ENCODE peak calls at places on chromosomes 4 and X, in four cellular contexts. L, J, D and V are unnamed samples.

GRCh38 chr4:111136438-111136837 is 513.6 kb upstream of the PITX2 start:
- DNase-seq in L (no peak), J (peak; percentile 59), D (peak; percentile 13), V (no peak)

GRCh38 chrX:142891046-142891445 is 134.7 kb upstream of the SPANXN4 start:
- DNase-seq in L (no peak), J (no peak), D (peak; percentile 16), V (no peak)

GRCh38 chrX:132918523-132918922 is 39.9 kb downstream of the HS6ST2 start:
- DNase-seq in L (no peak), J (no peak), D (no peak), V (no peak)

GRCh38 chrX:38166478-38167083 is 54.1 kb downstream of the SRPX start:
- DNase-seq in L (no peak), J (peak; percentile 26), D (peak; percentile 65), V (no peak)

GRCh38 chr4:69467797-69468196 is 27.9 kb downstream of the UGT2B4 start:
- DNase-seq in L (no peak), J (no peak), D (no peak), V (no peak)

GRCh38 chr4:86706923-86707597 is 112.9 kb downstream of the PTPN13 start:
- DNase-seq in L (no peak), J (peak; percentile 11), D (peak; percentile 27), V (no peak)

GRCh38 chr4:136562842-136563241 is 969.5 kb downstream of the PCDH18 start:
- DNase-seq in L (no peak), J (peak; percentile 51), D (no peak), V (no peak)

GRCh38 chr4:163941221-163941865 is 446.9 kb downstream of the TMA16 start:
- DNase-seq in L (no peak), J (no peak), D (peak; percentile 77), V (no peak)

GRCh38 chr4:123286903-123287466 is 109.6 kb upstream of the SPRY1 start:
- DNase-seq in L (no peak), J (no peak), D (no peak), V (no peak)

GRCh38 chr4:88623097-88623496 is 30.8 kb downstream of the HERC3 start:
- DNase-seq in L (no peak), J (peak; percentile 86), D (peak; percentile 95), V (no peak)

GRCh38 chrX:68186552-68187262 is 246.6 kb downstream of the OPHN1 start:
- DNase-seq in L (no peak), J (peak; percentile 47), D (peak; percentile 69), V (no peak)

GRCh38 chrX:9456250-9457074 is 8.4 kb upstream of the TBL1X start:
- DNase-seq in L (no peak), J (no peak), D (peak; percentile 11), V (no peak)

GRCh38 chr4:17098946-17099345 is 200.5 kb upstream of the LDB2 start:
- DNase-seq in L (no peak), J (no peak), D (no peak), V (no peak)

GRCh38 chrX:148416931-148417330 is 83.5 kb upstream of the AFF2 start:
- DNase-seq in L (no peak), J (no peak), D (no peak), V (no peak)

GRCh38 chr4:108486046-108486445 is 134.3 kb upstream of the RPL34 start:
- DNase-seq in L (no peak), J (no peak), D (no peak), V (no peak)

GRCh38 chr4:186953601-186954260 is 230.1 kb upstream of the FAT1 start:
- DNase-seq in L (no peak), J (no peak), D (no peak), V (no peak)

GRCh38 chrX:137198040-137198439 is 164.2 kb upstream of the GPR101 start:
- DNase-seq in L (no peak), J (no peak), D (peak; percentile 85), V (no peak)

GRCh38 chr4:132332932-132333722 is 816.0 kb upstream of the PCDH10 start:
- DNase-seq in L (no peak), J (no peak), D (peak; percentile 21), V (no peak)
- TF ChIP-seq CTCF in L (no peak), J (no peak), D (peak; percentile 57), V (no peak)

GRCh38 chr4:8882239-8882638 is 10.6 kb upstream of the HMX1 start:
- DNase-seq in L (no peak), J (no peak), D (no peak), V (no peak)

GRCh38 chr4:8888856-8889255 is 17.2 kb upstream of the HMX1 start:
- DNase-seq in L (no peak), J (no peak), D (no peak), V (no peak)

GRCh38 chr4:8891646-8892555 is 20.3 kb upstream of the HMX1 start:
- DNase-seq in L (no peak), J (no peak), D (no peak), V (no peak)

GRCh38 chr4:8891255-8891645 is 19.6 kb upstream of the HMX1 start:
- DNase-seq in L (no peak), J (peak; percentile 1), D (no peak), V (no peak)

DNA sequence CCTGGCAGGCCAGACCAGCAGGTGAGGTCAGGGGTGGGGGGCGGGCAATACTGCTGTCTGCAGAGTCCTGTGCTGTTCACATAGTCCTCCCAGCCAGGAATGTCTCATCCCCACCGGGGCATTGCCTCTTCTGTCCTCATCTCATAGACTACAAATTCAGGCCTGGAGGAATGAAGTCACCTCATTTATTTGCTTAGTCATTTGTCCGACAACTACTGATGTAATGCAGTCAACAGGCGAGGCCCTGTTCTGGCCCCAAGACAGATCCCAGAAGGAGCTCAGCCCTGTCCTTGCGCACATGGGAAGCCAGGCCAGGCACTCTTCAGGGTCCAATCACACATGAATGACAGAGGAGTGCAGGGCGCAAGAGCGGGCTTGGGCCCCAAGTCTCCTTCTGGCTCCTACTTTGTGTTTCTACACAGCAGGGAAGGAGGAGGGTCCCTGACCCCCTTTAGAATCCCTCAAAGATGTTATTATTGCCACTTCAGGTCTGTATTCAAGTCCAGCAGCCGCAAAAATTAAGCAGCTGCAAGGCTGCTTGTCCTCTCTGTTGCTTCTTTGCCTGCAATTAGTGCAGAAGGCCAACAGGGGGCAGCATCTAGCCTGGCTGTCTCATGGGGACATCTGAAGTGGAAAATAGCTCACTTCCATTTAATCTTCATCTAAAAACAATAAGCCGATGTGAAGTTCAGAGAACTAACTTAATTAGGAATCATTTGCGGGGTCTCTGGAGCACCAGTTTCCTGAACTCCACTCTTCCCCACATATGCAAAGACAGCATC is 15.2 kb upstream of the HMX1 start:
- DNase-seq in L (no peak), J (no peak), D (peak; percentile 2), V (no peak)
- H3K27me3 ChIP-seq in L (no peaks in the 10 kb centered on the region), J (peaks cover 27% of the 10 kb centered on the region), D (peaks cover 33% of the 10 kb centered on the region), V (peaks cover 83% of the 10 kb centered on the region)

DNA sequence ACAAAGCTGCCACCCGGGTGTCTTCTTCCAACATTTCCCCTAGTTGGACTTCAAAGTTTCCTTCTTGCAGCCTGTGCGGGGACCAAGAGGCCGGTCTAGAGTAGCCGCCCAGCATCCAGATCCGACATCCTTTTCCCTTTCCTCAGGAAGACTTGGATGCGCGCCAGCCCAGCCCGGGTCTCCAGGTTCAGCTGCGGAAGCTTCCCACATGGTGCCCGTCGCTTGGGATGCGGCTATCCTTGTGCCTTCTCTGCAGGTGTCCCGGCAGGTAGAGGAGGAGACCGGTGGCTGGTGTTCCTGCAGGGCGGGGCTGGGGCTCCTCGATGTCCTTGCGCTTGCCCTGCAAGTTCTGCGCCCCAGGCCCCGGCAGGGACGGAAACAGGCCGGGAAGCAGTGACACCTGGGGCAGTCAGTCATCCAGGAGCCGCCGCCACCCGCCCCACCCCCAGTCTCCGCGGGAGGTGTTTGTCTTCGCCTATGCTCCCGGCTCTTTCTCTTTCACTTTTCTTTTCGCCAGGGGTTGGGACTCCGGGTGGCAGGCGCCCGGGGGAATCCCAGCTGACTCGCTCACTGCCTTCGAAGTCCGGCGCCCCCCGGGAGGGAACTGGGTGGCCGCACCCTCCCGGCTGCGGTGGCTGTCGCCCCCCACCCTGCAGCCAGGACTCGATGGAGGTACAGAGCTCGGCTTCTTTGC is at the start of gene IL15:
- DNase-seq in L (peak; percentile 47), J (peak; percentile 58), D (peak; percentile 86), V (peak; percentile 91)
- TF ChIP-seq CTCF in L (no peak), J (no peak), D (no peak), V (no peak)

GRCh38 chr4:24771241-24771640 is 24.1 kb upstream of the SOD3 start:
- DNase-seq in L (peak; percentile 48), J (no peak), D (peak; percentile 39), V (no peak)
- H3K27me3 ChIP-seq in L (no peaks in the 10 kb centered on the region), J (no peaks in the 10 kb centered on the region), D (no peaks in the 10 kb centered on the region), V (peaks cover 4% of the 10 kb centered on the region)

GRCh38 chrX:122777766-122778165 is 406.3 kb upstream of the GRIA3 start:
- DNase-seq in L (no peak), J (no peak), D (no peak), V (no peak)
- TF ChIP-seq CTCF in L (no peak), J (peak; percentile 20), D (peak; percentile 8), V (no peak)

GRCh38 chr4:6470502-6471302 is 1.7 kb downstream of the PPP2R2C start:
- DNase-seq in L (peak; percentile 63), J (peak; percentile 7), D (peak; percentile 68), V (peak; percentile 62)
- H3K27me3 ChIP-seq in L (no peaks in the 10 kb centered on the region), J (peaks cover 45% of the 10 kb centered on the region), D (no peaks in the 10 kb centered on the region), V (peaks cover 37% of the 10 kb centered on the region)

DNA sequence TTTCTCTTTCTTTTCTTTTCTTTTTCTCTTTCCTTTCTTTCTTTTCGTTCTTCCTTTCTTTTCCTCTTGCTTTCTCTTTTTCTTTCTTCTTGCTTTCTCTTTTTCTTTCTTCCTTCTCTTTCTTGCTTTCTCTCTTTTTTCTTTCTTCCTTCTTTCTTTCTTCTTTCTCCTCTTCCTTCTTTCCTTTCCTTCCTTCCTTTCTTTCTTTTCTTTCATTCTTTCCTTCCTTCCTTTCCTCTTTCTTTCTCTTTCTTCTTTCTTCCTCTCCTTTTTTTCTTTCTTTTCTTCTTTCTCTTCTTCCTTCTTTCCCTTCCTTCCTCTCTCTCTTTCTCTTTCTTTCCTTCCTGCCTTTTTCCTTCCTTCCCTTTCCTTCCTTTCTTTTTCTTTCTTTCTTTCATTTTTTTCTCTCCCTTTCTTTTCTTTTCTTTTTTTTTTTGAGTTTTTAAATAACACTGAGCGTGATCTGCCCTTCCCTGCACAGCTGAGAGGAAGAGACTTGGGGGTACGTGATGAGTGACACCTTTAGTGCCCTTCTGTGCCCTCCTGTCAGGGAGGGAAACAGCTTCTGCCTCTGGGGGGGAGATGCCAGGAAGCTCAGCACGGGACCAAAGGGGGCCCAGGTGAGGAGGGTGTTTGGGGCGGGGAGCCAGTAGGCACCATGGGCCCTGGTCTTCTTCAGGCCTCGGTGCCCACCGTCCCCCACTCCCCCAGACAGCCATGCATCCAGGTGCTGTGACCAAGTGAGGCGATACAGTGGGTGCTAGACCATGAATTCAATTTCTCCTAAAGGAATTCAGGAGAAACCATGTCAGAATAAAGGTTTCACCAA is 36.6 kb upstream of the CDKN2AIP start:
- DNase-seq in L (no peak), J (no peak), D (no peak), V (no peak)
- TF ChIP-seq CTCF in L (no peak), J (no peak), D (no peak), V (no peak)

GRCh38 chr4:116561717-116562116 is 523.7 kb downstream of the TRAM1L1 start:
- DNase-seq in L (no peak), J (no peak), D (no peak), V (no peak)
- H3K27me3 ChIP-seq in L (no peaks in the 10 kb centered on the region), J (no peaks in the 10 kb centered on the region), D (no peaks in the 10 kb centered on the region), V (no peaks in the 10 kb centered on the region)